ENCODE peak calls at places on chromosomes 13 and 19, in four cellular contexts. M is BE2C, I is HEK293T, A is NCI-H1092 treated with DMSO at 0.1 percent for 48 hours. J is an unnamed sample.

GRCh38 chr13:44259045-44260042 is 114.3 kb upstream of the SERP2 start:
- DNase-seq in M (peak; percentile 33), I (no peak), A (peak; percentile 48), J (no peak)

GRCh38 chr13:68350554-68350953 is 1120.4 kb upstream of the PCDH9 start:
- DNase-seq in M (no peak), I (no peak), A (no peak), J (no peak)

GRCh38 chr13:42405665-42406390 is 133.9 kb downstream of the AKAP11 start:
- DNase-seq in M (no peak), I (no peak), A (no peak), J (no peak)

GRCh38 chr19:1241417-1242095 is at the start of gene ATP5F1D:
- DNase-seq in M (peak; percentile 96), I (peak; percentile 89), A (peak; percentile 89), J (peak; percentile 97)

GRCh38 chr19:18234194-18234593 is 8.0 kb upstream of the PDE4C start:
- DNase-seq in M (no peak), I (no peak), A (no peak), J (no peak)

GRCh38 chr19:55777528-55777927 is 8.6 kb downstream of the RFPL4AL1 start:
- DNase-seq in M (peak; percentile 33), I (peak; percentile 13), A (peak; percentile 0), J (no peak)

GRCh38 chr13:72204291-72204690 is 337.3 kb upstream of the DACH1 start:
- DNase-seq in M (no peak), I (no peak), A (no peak), J (no peak)

GRCh38 chr13:93624371-93624777 is 397.8 kb downstream of the GPC6 start:
- DNase-seq in M (no peak), I (no peak), A (no peak), J (no peak)

GRCh38 chr13:110507678-110508381 is 53.7 kb downstream of the RAB20 start:
- DNase-seq in M (no peak), I (no peak), A (no peak), J (no peak)

GRCh38 chr13:110549795-110550160 is 11.7 kb downstream of the RAB20 start:
- DNase-seq in M (no peak), I (no peak), A (no peak), J (no peak)

GRCh38 chr13:51328488-51328887 is 11.0 kb upstream of the SERPINE3 start:
- DNase-seq in M (peak; percentile 26), I (no peak), A (no peak), J (no peak)

GRCh38 chr19:6056282-6056741 is 54.0 kb downstream of the RFX2 start:
- DNase-seq in M (no peak), I (no peak), A (no peak), J (no peak)

GRCh38 chr19:48656840-48657474 is 11.0 kb upstream of the CA11 start:
- DNase-seq in M (no peak), I (no peak), A (no peak), J (no peak)

GRCh38 chr19:4534836-4535658 is at the start of gene PLIN5:
- DNase-seq in M (peak; percentile 97), I (peak; percentile 97), A (peak; percentile 75), J (peak; percentile 73)

J was measured in frontal cortex.